ENCODE peak calls at places on chromosome 15, in seven cellular contexts. K is A549, H is sigmoid colon, E is stomach, Z is ovary, S is GM12878, Q is tibial nerve. F is an unnamed sample.

GRCh38 chr15:85927936-85928537 is 133.3 kb upstream of the KLHL25 start:
- DNase-seq in K (no peak), H (no peak), E (no peak), Z (no peak), S (no peak), Q (no peak), F (no peak)

GRCh38 chr15:90020041-90020735 is 19.1 kb downstream of the ZNF710 start:
- DNase-seq in K (no peak), H (peak; percentile 66), E (no peak), Z (no peak), S (no peak), Q (no peak), F (no peak)

GRCh38 chr15:70795311-70795665 is 31.9 kb upstream of the UACA start:
- DNase-seq in K (peak; percentile 96), H (no peak), E (no peak), Z (no peak), S (no peak), Q (no peak), F (no peak)

GRCh38 chr15:85489773-85490493 is 109.5 kb downstream of the AKAP13 start:
- DNase-seq in K (no peak), H (no peak), E (no peak), Z (no peak), S (no peak), Q (no peak), F (no peak)

GRCh38 chr15:25767356-25768151 is 95.6 kb downstream of the ATP10A start:
- DNase-seq in K (no peak), H (no peak), E (no peak), Z (no peak), S (no peak), Q (no peak), F (peak; percentile 88)

GRCh38 chr15:22811640-22812039 is 25.2 kb downstream of the NIPA1 start:
- DNase-seq in K (peak; percentile 44), H (no peak), E (peak; percentile 66), Z (no peak), S (no peak), Q (peak; percentile 6), F (no peak)

GRCh38 chr15:31501536-31502157 is 175.0 kb downstream of the KLF13 start:
- DNase-seq in K (no peak), H (no peak), E (no peak), Z (no peak), S (no peak), Q (no peak), F (peak; percentile 77)

GRCh38 chr15:84869510-84869909 is 15.0 kb upstream of the SLC28A1 start:
- DNase-seq in K (no peak), H (no peak), E (no peak), Z (no peak), S (no peak), Q (no peak), F (no peak)

GRCh38 chr15:38868326-38869114 is 303.9 kb upstream of the RASGRP1 start:
- DNase-seq in K (peak; percentile 88), H (peak; percentile 78), E (peak; percentile 36), Z (no peak), S (no peak), Q (peak; percentile 59), F (no peak)

GRCh38 chr15:54088837-54089236 is 110.6 kb downstream of the UNC13C start:
- DNase-seq in K (no peak), H (no peak), E (no peak), Z (no peak), S (no peak), Q (no peak), F (no peak)

GRCh38 chr15:97126556-97127233 is 796.2 kb downstream of the NR2F2 start:
- DNase-seq in K (no peak), H (no peak), E (no peak), Z (no peak), S (no peak), Q (no peak), F (no peak)

GRCh38 chr15:48765007-48765406 is 45.9 kb downstream of the CEP152 start:
- DNase-seq in K (no peak), H (no peak), E (no peak), Z (no peak), S (no peak), Q (no peak), F (no peak)

GRCh38 chr15:89826671-89827655 is 12.3 kb upstream of the ANPEP start:
- DNase-seq in K (no peak), H (no peak), E (no peak), Z (no peak), S (no peak), Q (no peak), F (no peak)

GRCh38 chr15:31434418-31435255 is 108.0 kb downstream of the KLF13 start:
- DNase-seq in K (no peak), H (peak; percentile 74), E (peak; percentile 63), Z (no peak), S (peak; percentile 69), Q (peak; percentile 60), F (peak; percentile 93)

GRCh38 chr15:60396560-60396963 is 1.2 kb downstream of the ANXA2 start:
- DNase-seq in K (no peak), H (no peak), E (no peak), Z (no peak), S (no peak), Q (no peak), F (no peak)

GRCh38 chr15:60396100-60396499 is 1.7 kb downstream of the ANXA2 start:
- DNase-seq in K (no peak), H (no peak), E (peak; percentile 59), Z (no peak), S (no peak), Q (no peak), F (no peak)

GRCh38 chr15:60399246-60399915 is 1.6 kb upstream of the ANXA2 start:
- DNase-seq in K (no peak), H (peak; percentile 68), E (no peak), Z (peak; percentile 44), S (no peak), Q (no peak), F (no peak)

GRCh38 chr15:60396964-60397771 is 618 bp downstream of the ANXA2 start:
- DNase-seq in K (peak; percentile 69), H (peak; percentile 83), E (peak; percentile 66), Z (peak; percentile 61), S (peak; percentile 53), Q (peak; percentile 62), F (no peak)

DNA sequence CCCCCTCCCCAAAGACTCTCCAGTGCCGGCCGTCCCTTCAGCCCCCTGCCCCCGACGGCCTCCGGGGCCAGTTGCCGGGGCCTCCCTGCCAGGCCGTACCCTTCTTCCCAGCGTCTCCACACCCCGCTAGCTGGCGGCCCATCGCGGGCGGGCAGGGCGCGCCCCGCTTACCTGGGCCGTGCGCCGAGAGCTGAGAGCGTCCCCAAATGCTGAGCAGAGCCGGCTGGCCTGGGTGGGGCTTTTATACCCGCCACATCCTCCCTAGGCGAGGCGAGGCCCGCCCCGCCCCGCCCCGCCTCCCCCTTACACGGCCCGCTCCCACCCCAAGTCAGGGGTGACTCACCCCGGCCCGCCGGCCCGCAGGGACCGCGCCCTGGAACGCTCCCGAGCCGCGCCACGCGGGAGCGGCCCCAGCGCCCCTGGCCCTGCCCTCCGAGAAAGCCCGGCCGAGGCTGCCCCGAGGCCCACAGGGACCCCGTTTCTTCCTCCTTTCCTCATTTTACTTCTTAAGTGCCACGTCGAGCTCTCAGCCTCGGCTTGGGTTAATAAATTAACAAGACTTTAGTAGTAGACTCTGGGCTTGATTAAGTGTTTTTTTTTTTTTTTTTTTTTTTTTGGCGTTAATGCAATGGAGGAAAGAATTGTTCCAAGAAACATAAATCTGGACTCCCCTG is at the start of gene ANXA2:
- DNase-seq in K (peak; percentile 84), H (peak; percentile 95), E (peak; percentile 87), Z (peak; percentile 86), S (no peak), Q (peak; percentile 71), F (peak; percentile 95)
- TF ChIP-seq POLR2A in K (peak; percentile 92), H (peak; percentile 81), E (peak; percentile 14), Z (peak; percentile 71), S (peak; percentile 96), Q (peak; percentile 88), F (peak; percentile 92)

GRCh38 chr15:53036641-53037040 is 246.5 kb upstream of the ONECUT1 start:
- DNase-seq in K (no peak), H (no peak), E (no peak), Z (no peak), S (no peak), Q (no peak), F (no peak)

GRCh38 chr15:53031469-53031868 is 241.3 kb upstream of the ONECUT1 start:
- DNase-seq in K (no peak), H (no peak), E (no peak), Z (no peak), S (no peak), Q (no peak), F (no peak)

GRCh38 chr15:53033709-53034108 is 243.6 kb upstream of the ONECUT1 start:
- DNase-seq in K (no peak), H (no peak), E (no peak), Z (no peak), S (no peak), Q (no peak), F (no peak)

GRCh38 chr15:53037904-53038303 is 247.8 kb upstream of the ONECUT1 start:
- DNase-seq in K (no peak), H (no peak), E (no peak), Z (no peak), S (no peak), Q (no peak), F (no peak)

DNA sequence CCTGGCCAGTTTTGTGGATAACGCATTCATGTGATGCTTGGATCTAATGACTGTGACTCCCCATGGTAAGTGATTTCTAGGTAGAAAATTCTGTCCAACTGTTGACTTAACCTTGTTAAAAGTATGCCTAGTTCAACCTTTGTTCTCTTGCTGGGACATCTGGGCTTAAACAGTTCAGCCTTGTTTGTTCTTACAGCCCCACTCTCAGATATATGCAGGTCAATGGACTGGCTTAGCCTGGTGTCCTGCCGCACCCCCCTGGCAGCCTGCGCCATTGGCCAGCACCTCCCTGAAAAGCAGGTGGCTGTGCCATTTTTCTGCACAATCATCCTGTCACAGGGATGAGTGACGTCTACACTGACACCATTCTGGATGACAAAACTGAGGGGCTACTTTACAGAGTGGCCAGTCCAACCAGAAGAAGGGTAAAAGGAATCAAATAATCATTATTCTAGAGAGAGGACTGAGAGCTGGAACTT is 244.7 kb upstream of the ONECUT1 start:
- DNase-seq in K (no peak), H (no peak), E (no peak), Z (no peak), S (no peak), Q (no peak), F (no peak)
- TF ChIP-seq EP300 in K (no peak), H (no peak), E (no peak), Z (no peak), S (no peak), Q (no peak), F (no peak)

GRCh38 chr15:99167201-99167600 is 62.3 kb downstream of the SYNM start:
- DNase-seq in K (no peak), H (no peak), E (no peak), Z (no peak), S (no peak), Q (no peak), F (peak; percentile 75)
- TF ChIP-seq POLR2A in K (no peak), H (no peak), E (no peak), Z (no peak), S (no peak), Q (no peak), F (no peak)

DNA sequence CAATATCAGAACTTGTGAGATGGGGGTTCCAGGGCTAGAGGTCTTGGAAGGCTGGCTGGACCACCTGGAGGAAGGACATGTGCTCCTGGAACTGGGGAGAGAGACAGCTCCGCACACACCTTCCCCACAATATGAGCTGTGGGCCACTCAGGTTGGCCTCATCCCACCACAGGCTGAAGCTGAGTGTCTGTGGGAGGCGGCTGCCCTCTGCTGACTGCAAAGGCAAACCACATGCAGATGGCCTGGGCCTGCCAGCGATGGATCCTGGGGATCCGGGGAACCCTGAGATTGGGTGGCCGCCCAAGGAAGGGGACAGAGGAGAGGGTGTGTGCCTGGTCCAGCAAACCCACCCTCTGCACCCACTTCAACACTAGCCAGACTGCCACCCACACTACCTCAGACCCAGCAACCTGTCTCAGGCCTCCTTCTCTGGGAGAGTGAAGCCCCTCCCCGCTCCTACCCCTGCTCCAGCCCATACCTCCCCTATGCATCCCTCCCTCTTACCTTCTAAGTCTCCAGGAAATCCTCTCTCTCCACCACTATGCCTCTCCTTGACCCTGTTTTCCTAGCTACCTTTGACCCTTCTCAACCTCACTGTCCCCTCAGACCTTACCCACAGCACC is 44.8 kb downstream of the CYP11A1 start:
- DNase-seq in K (peak; percentile 65), H (peak; percentile 82), E (peak; percentile 59), Z (peak; percentile 80), S (no peak), Q (peak; percentile 74), F (no peak)
- TF ChIP-seq EP300 in K (no peak), H (no peak), E (no peak), Z (no peak), S (no peak), Q (no peak), F (no peak)